ENCODE peak calls at places on chromosomes 11 and 22, in four cellular contexts. A is tibial nerve, L is sigmoid colon, Y is PC-3. G is an unnamed sample.

GRCh38 chr11:11502303-11502828 is 119.4 kb downstream of the GALNT18 start:
- DNase-seq in Y (no peak), A (no peak), L (no peak), G (no peak)

GRCh38 chr22:41178425-41178975 is 26.6 kb upstream of the L3MBTL2 start:
- DNase-seq in A (no peak), Y (no peak), L (peak; percentile 71), G (no peak)

GRCh38 chr11:68692881-68693483 is 8.6 kb downstream of the GAL start:
- DNase-seq in L (peak; percentile 61), Y (no peak), A (no peak), G (no peak)

GRCh38 chr11:61922539-61922938 is 5.2 kb upstream of the RAB3IL1 start:
- DNase-seq in L (peak; percentile 95), A (peak; percentile 92), Y (no peak), G (no peak)

GRCh38 chr22:37032535-37033460 is 13.3 kb downstream of the MPST start:
- DNase-seq in Y (peak; percentile 73), L (no peak), A (no peak), G (peak; percentile 90)

GRCh38 chr11:128862421-128862820 is 4.7 kb downstream of the KCNJ1 start:
- DNase-seq in Y (no peak), L (no peak), A (no peak), G (no peak)

GRCh38 chr11:20351151-20351550 is 12.4 kb upstream of the HTATIP2 start:
- DNase-seq in L (no peak), Y (no peak), A (no peak), G (no peak)

GRCh38 chr11:111378773-111379499 is at the start of gene POU2AF1:
- DNase-seq in Y (no peak), A (no peak), L (no peak), G (no peak)

GRCh38 chr22:25395915-25396314 is 168.6 kb upstream of the GRK3 start:
- DNase-seq in L (no peak), A (no peak), Y (no peak), G (no peak)

GRCh38 chr22:19367763-19368367 is 63.7 kb downstream of the HIRA start:
- DNase-seq in Y (no peak), A (no peak), L (no peak), G (no peak)
- TF ChIP-seq CTCF in Y (no peak), A (no peak), L (no peak), G (no peak)

GRCh38 chr11:47714554-47715081 is 551 bp downstream of the AGBL2 start:
- DNase-seq in Y (no peak), L (peak; percentile 66), A (no peak), G (peak; percentile 56)
- H3K27ac ChIP-seq in Y (no peak overlapping the region), L (peak overlapping the region; percentile 77), A (peak overlapping the region; percentile 14), G (peak overlapping the region; percentile 85)

GRCh38 chr11:63243533-63243932 is at the start of gene SLC22A25:
- DNase-seq in L (no peak), Y (no peak), A (no peak), G (peak; percentile 69)

GRCh38 chr11:63239254-63239653 is 4.1 kb downstream of the SLC22A25 start:
- DNase-seq in L (no peak), Y (no peak), A (no peak), G (no peak)

GRCh38 chr11:63240098-63240497 is 3.3 kb downstream of the SLC22A25 start:
- DNase-seq in Y (no peak), A (no peak), L (no peak), G (no peak)

GRCh38 chr11:63242089-63242762 is 1.2 kb downstream of the SLC22A25 start:
- DNase-seq in L (no peak), Y (no peak), A (no peak), G (no peak)

DNA sequence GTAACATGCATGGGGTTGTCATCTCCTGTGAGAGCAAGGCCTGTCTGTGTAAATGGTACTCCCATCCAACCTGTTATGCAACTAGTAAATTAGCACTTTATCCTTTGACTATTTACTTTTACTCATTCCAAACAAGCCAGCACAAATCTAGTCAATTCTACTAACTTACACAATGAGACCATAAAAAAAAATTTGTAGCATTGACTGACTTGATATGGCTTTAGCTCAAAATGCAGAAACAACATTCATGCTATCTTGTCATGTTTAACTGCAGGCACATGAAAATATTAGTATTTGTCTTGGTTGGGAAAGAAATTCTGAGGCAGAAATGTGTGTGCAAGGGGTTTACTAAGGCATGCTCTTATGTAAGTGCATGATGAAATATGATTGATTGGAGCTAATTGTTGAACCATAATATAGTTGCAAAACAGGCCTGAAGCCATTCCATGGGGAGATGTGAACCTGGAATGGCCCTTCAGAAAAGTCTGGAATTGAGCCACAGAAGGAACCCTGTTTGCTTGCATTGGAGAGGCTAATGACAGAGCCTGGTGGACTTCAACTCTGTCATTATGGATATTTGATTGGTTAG is 2.5 kb downstream of the SLC22A25 start:
- DNase-seq in A (no peak), Y (peak; percentile 7), L (no peak), G (no peak)
- H3K4me1 ChIP-seq in A (no peaks in the 10 kb centered on the region), Y (no peaks in the 10 kb centered on the region), L (no peaks in the 10 kb centered on the region), G (no peaks in the 10 kb centered on the region)

GRCh38 chr11:45942381-45942780 is 19.9 kb downstream of the LARGE2 start:
- DNase-seq in L (no peak), Y (no peak), A (no peak), G (no peak)

GRCh38 chr11:45948341-45948740 is 25.9 kb downstream of the LARGE2 start:
- DNase-seq in Y (no peak), L (no peak), A (no peak), G (no peak)

GRCh38 chr11:45941285-45941684 is 18.8 kb downstream of the LARGE2 start:
- DNase-seq in L (no peak), Y (no peak), A (no peak), G (no peak)

GRCh38 chr11:45949992-45950407 is 27.5 kb downstream of the LARGE2 start:
- DNase-seq in A (no peak), L (no peak), Y (no peak), G (no peak)

GRCh38 chr11:45945392-45945999 is 23.0 kb downstream of the LARGE2 start:
- DNase-seq in A (no peak), Y (no peak), L (no peak), G (no peak)
- TF ChIP-seq CTCF in A (no peak), Y (no peak), L (no peak), G (no peak)

GRCh38 chr11:86158716-86159669 is 85.6 kb upstream of the EED start:
- DNase-seq in L (no peak), A (no peak), Y (no peak), G (no peak)
- H3K27ac ChIP-seq in L (no peak overlapping the region), A (no peak overlapping the region), Y (no peak overlapping the region), G (no peak overlapping the region)

GRCh38 chr11:92969634-92970347 is at the start of gene MTNR1B:
- DNase-seq in A (no peak), Y (no peak), L (no peak), G (no peak)
- H3K4me1 ChIP-seq in A (no peaks in the 10 kb centered on the region), Y (no peaks in the 10 kb centered on the region), L (no peaks in the 10 kb centered on the region), G (no peaks in the 10 kb centered on the region)

DNA sequence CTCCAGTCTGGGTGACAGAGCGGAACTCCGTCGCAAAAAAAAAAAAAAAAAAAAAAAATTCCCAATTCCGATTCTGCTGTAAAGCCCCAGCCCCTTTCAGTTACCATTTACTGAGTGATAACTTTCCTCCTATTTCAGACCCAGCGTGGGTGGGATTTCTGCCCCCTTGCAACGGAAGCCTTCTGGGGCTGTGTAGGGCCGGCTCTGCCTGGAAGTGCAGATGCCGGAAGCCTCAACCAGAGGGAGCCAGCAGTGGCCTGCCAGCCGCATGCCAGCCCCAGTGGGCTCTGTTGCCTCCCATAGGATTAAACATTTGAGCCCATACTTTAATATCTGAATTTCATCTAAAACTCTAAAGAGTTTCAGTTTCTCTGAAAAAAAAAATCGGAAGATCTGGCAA is 60.0 kb upstream of the NUP50 start:
- DNase-seq in L (no peak), A (no peak), Y (no peak), G (no peak)
- TF ChIP-seq CTCF in L (no peak), A (no peak), Y (no peak), G (no peak)

GRCh38 chr22:35834080-35834479 is 116.4 kb downstream of the APOL5 start:
- DNase-seq in L (no peak), Y (no peak), A (no peak), G (no peak)
- H3K27ac ChIP-seq in L (peak overlapping the region; percentile 86), Y (peak overlapping the region; percentile 98), A (no peak overlapping the region), G (no peak overlapping the region)